ENCODE peak calls at places on chromosome 20, in nine cellular contexts. One of them, this sample, is unnamed.

GRCh38 chr20:3227511-3227910 is 11.5 kb downstream of the SLC4A11 start:
- DNase-seq in mucosa of descending colon: no peak
- DNase-seq in GM23338: no peak
- DNase-seq in tibial artery: no peak
- DNase-seq in cardiac muscle cell: no peak
- DNase-seq in lower lobe of right lung: no peak
- DNase-seq in HAP-1: no peak
- DNase-seq in heart right ventricle: no peak
- DNase-seq in astrocyte: no peak
- DNase-seq in this sample: peak; percentile 14

GRCh38 chr20:32168184-32168910 is 39.2 kb downstream of the PLAGL2 start:
- DNase-seq in cardiac muscle cell: peak; percentile 75
- DNase-seq in mucosa of descending colon: no peak
- DNase-seq in lower lobe of right lung: no peak
- DNase-seq in GM23338: peak; percentile 91
- DNase-seq in astrocyte: peak; percentile 43
- DNase-seq in HAP-1: peak; percentile 55
- DNase-seq in tibial artery: peak; percentile 17
- DNase-seq in heart right ventricle: no peak
- DNase-seq in this sample: no peak

GRCh38 chr20:34037767-34038166 is 44.1 kb downstream of the RALY start:
- DNase-seq in astrocyte: no peak
- DNase-seq in lower lobe of right lung: no peak
- DNase-seq in HAP-1: no peak
- DNase-seq in cardiac muscle cell: no peak
- DNase-seq in GM23338: no peak
- DNase-seq in heart right ventricle: peak; percentile 20
- DNase-seq in tibial artery: no peak
- DNase-seq in mucosa of descending colon: no peak
- DNase-seq in this sample: no peak

GRCh38 chr20:47120346-47120745 is 225.7 kb downstream of the EYA2 start:
- DNase-seq in astrocyte: no peak
- DNase-seq in lower lobe of right lung: no peak
- DNase-seq in heart right ventricle: no peak
- DNase-seq in cardiac muscle cell: no peak
- DNase-seq in GM23338: no peak
- DNase-seq in HAP-1: no peak
- DNase-seq in tibial artery: no peak
- DNase-seq in mucosa of descending colon: no peak
- DNase-seq in this sample: no peak

GRCh38 chr20:47267621-47268020 is 88.9 kb downstream of the ZMYND8 start:
- DNase-seq in mucosa of descending colon: no peak
- DNase-seq in heart right ventricle: no peak
- DNase-seq in cardiac muscle cell: no peak
- DNase-seq in tibial artery: no peak
- DNase-seq in HAP-1: no peak
- DNase-seq in astrocyte: no peak
- DNase-seq in lower lobe of right lung: no peak
- DNase-seq in GM23338: no peak
- DNase-seq in this sample: no peak

GRCh38 chr20:34709836-34710567 is 5.9 kb downstream of the TP53INP2 start:
- DNase-seq in mucosa of descending colon: no peak
- DNase-seq in cardiac muscle cell: peak; percentile 86
- DNase-seq in tibial artery: peak; percentile 26
- DNase-seq in GM23338: peak; percentile 68
- DNase-seq in heart right ventricle: peak; percentile 44
- DNase-seq in HAP-1: peak; percentile 76
- DNase-seq in lower lobe of right lung: peak; percentile 86
- DNase-seq in astrocyte: peak; percentile 47
- DNase-seq in this sample: no peak

GRCh38 chr20:63568986-63569949 is 4.8 kb downstream of the HELZ2 start:
- DNase-seq in cardiac muscle cell: no peak
- DNase-seq in lower lobe of right lung: no peak
- DNase-seq in astrocyte: no peak
- DNase-seq in tibial artery: no peak
- DNase-seq in HAP-1: no peak
- DNase-seq in heart right ventricle: no peak
- DNase-seq in mucosa of descending colon: no peak
- DNase-seq in GM23338: no peak
- DNase-seq in this sample: no peak

GRCh38 chr20:258269-258858 is 840 bp downstream of the DEFB132 start:
- DNase-seq in astrocyte: no peak
- DNase-seq in lower lobe of right lung: no peak
- DNase-seq in HAP-1: no peak
- DNase-seq in heart right ventricle: no peak
- DNase-seq in cardiac muscle cell: no peak
- DNase-seq in mucosa of descending colon: no peak
- DNase-seq in GM23338: no peak
- DNase-seq in tibial artery: no peak
- DNase-seq in this sample: no peak

GRCh38 chr20:53579581-53580375 is 13.9 kb downstream of the ZNF217 start:
- DNase-seq in mucosa of descending colon: no peak
- DNase-seq in HAP-1: no peak
- DNase-seq in heart right ventricle: no peak
- DNase-seq in astrocyte: peak; percentile 66
- DNase-seq in cardiac muscle cell: no peak
- DNase-seq in lower lobe of right lung: peak; percentile 42
- DNase-seq in tibial artery: no peak
- DNase-seq in GM23338: no peak
- DNase-seq in this sample: peak; percentile 80

GRCh38 chr20:64049060-64049886 is at the start of gene SOX18:
- DNase-seq in tibial artery: no peak
- DNase-seq in GM23338: peak; percentile 76
- DNase-seq in heart right ventricle: peak; percentile 69
- DNase-seq in cardiac muscle cell: peak; percentile 64
- DNase-seq in lower lobe of right lung: no peak
- DNase-seq in HAP-1: peak; percentile 60
- DNase-seq in astrocyte: no peak
- DNase-seq in mucosa of descending colon: no peak
- DNase-seq in this sample: no peak

GRCh38 chr20:63625771-63626423 is 1.0 kb downstream of the GMEB2 start:
- DNase-seq in lower lobe of right lung: peak; percentile 44
- DNase-seq in cardiac muscle cell: peak; percentile 11
- DNase-seq in HAP-1: no peak
- DNase-seq in heart right ventricle: no peak
- DNase-seq in astrocyte: peak; percentile 36
- DNase-seq in mucosa of descending colon: peak; percentile 75
- DNase-seq in GM23338: peak; percentile 36
- DNase-seq in tibial artery: no peak
- DNase-seq in this sample: no peak

GRCh38 chr20:31842471-31843157 is 2.8 kb downstream of the FOXS1 start:
- DNase-seq in HAP-1: no peak
- DNase-seq in astrocyte: peak; percentile 60
- DNase-seq in GM23338: peak; percentile 57
- DNase-seq in cardiac muscle cell: no peak
- DNase-seq in lower lobe of right lung: no peak
- DNase-seq in mucosa of descending colon: no peak
- DNase-seq in tibial artery: no peak
- DNase-seq in heart right ventricle: peak; percentile 84
- DNase-seq in this sample: no peak

GRCh38 chr20:30611239-30611984 is 646.1 kb upstream of the DEFB115 start:
- DNase-seq in cardiac muscle cell: no peak
- DNase-seq in tibial artery: no peak
- DNase-seq in lower lobe of right lung: no peak
- DNase-seq in GM23338: no peak
- DNase-seq in HAP-1: no peak
- DNase-seq in astrocyte: no peak
- DNase-seq in heart right ventricle: no peak
- DNase-seq in mucosa of descending colon: no peak
- DNase-seq in this sample: no peak

GRCh38 chr20:42735539-42735938 is 454.2 kb downstream of the PTPRT start:
- DNase-seq in GM23338: no peak
- DNase-seq in heart right ventricle: no peak
- DNase-seq in astrocyte: no peak
- DNase-seq in HAP-1: no peak
- DNase-seq in mucosa of descending colon: no peak
- DNase-seq in lower lobe of right lung: no peak
- DNase-seq in cardiac muscle cell: no peak
- DNase-seq in tibial artery: no peak
- DNase-seq in this sample: no peak

GRCh38 chr20:61682998-61683681 is 382.5 kb downstream of the TAF4 start:
- DNase-seq in GM23338: no peak
- DNase-seq in mucosa of descending colon: peak; percentile 30
- DNase-seq in cardiac muscle cell: no peak
- DNase-seq in tibial artery: no peak
- DNase-seq in lower lobe of right lung: no peak
- DNase-seq in heart right ventricle: no peak
- DNase-seq in astrocyte: no peak
- DNase-seq in HAP-1: no peak
- DNase-seq in this sample: peak; percentile 2
- H3K36me3 ChIP-seq in GM23338: no peaks in the 10 kb centered on the region
- H3K36me3 ChIP-seq in mucosa of descending colon: no peaks in the 10 kb centered on the region
- H3K36me3 ChIP-seq in cardiac muscle cell: no peaks in the 10 kb centered on the region
- H3K36me3 ChIP-seq in tibial artery: no peaks in the 10 kb centered on the region
- H3K36me3 ChIP-seq in lower lobe of right lung: no peaks in the 10 kb centered on the region
- H3K36me3 ChIP-seq in heart right ventricle: no peaks in the 10 kb centered on the region
- H3K36me3 ChIP-seq in astrocyte: no peaks in the 10 kb centered on the region
- H3K36me3 ChIP-seq in HAP-1: no peaks in the 10 kb centered on the region
- H3K36me3 ChIP-seq in this sample: no peaks in the 10 kb centered on the region

DNA sequence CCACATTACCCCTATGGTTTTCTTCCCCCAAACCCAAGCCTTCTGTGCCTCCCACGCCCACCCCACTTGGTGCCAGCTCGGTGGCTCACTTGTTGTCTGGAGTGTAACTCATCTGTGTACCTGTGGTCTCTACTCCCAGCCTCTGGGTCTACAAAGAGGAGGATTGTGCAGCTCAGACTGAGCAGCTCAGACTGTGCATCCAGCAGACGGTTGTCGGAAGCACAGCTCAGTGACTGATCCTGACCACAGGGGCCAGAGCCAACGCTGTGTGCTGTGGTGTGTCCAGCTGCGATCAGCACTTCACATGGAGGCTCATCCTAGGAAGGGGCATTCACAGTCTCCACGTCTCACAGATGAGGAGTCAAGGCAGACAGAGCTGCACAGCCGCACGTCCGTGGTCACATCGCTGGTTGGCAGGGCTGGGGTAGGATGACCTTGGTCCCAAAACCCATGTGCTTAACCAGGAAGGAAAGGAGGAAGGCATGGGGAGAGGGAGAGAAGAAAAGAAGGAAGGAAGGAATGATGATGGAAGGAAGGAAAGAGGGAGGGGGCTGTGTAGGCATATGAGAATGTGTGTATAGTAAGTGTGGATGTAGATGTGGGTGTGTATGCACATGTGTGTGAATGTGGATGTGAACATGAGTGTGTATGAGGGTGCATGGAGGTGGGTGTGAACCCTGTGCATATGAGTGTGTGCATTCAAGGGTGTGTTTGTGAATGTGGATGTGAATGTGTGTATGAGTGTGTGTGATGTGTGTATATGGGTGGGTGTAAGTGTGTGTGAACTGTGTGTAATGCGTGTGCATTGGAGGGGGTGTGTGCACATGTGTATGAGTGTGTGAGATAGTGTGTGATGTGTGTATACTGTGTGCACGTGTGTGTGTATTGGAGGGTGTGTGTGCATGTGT is 28.2 kb upstream of the STX16 start:
- DNase-seq in lower lobe of right lung: no peak
- DNase-seq in cardiac muscle cell: no peak
- DNase-seq in HAP-1: no peak
- DNase-seq in heart right ventricle: no peak
- DNase-seq in GM23338: no peak
- DNase-seq in tibial artery: no peak
- DNase-seq in astrocyte: peak; percentile 89
- DNase-seq in mucosa of descending colon: no peak
- DNase-seq in this sample: no peak
- H3K36me3 ChIP-seq in lower lobe of right lung: no peaks in the 10 kb centered on the region
- H3K36me3 ChIP-seq in cardiac muscle cell: no peaks in the 10 kb centered on the region
- H3K36me3 ChIP-seq in HAP-1: no peaks in the 10 kb centered on the region
- H3K36me3 ChIP-seq in heart right ventricle: no peaks in the 10 kb centered on the region
- H3K36me3 ChIP-seq in GM23338: no peaks in the 10 kb centered on the region
- H3K36me3 ChIP-seq in tibial artery: no peaks in the 10 kb centered on the region
- H3K36me3 ChIP-seq in astrocyte: no peaks in the 10 kb centered on the region
- H3K36me3 ChIP-seq in mucosa of descending colon: no peaks in the 10 kb centered on the region
- H3K36me3 ChIP-seq in this sample: no peaks in the 10 kb centered on the region

DNA sequence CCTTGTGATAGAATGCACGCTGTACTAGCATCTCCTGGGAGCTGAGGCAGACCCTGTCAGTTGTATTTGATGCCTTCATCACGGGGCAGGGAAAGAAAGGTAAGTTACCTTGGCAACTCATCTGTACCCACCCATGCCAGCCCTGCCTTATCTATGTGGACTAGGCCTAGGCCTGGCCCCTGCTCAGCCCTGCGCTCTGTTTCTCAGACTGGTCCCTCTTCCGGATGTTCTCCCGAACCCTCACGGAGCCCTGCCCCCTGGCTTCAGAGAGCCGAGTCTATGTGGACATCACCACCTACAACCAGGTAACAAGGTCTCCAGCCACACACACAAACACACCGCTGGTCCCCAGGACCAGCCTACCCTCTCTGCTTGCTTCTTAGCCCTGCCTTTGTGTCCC is 4.2 kb downstream of the PIGT start:
- DNase-seq in HAP-1: no peak
- DNase-seq in tibial artery: no peak
- DNase-seq in lower lobe of right lung: no peak
- DNase-seq in astrocyte: no peak
- DNase-seq in heart right ventricle: no peak
- DNase-seq in GM23338: no peak
- DNase-seq in cardiac muscle cell: no peak
- DNase-seq in mucosa of descending colon: no peak
- DNase-seq in this sample: no peak
- H3K36me3 ChIP-seq in HAP-1: peaks cover 45% of the 10 kb centered on the region
- H3K36me3 ChIP-seq in tibial artery: peaks cover 47% of the 10 kb centered on the region
- H3K36me3 ChIP-seq in lower lobe of right lung: peaks cover 70% of the 10 kb centered on the region
- H3K36me3 ChIP-seq in astrocyte: peaks cover 30% of the 10 kb centered on the region
- H3K36me3 ChIP-seq in heart right ventricle: peaks cover 51% of the 10 kb centered on the region
- H3K36me3 ChIP-seq in GM23338: peaks cover 11% of the 10 kb centered on the region
- H3K36me3 ChIP-seq in cardiac muscle cell: peaks cover 29% of the 10 kb centered on the region
- H3K36me3 ChIP-seq in mucosa of descending colon: peaks cover 12% of the 10 kb centered on the region
- H3K36me3 ChIP-seq in this sample: peaks cover 19% of the 10 kb centered on the region

DNA sequence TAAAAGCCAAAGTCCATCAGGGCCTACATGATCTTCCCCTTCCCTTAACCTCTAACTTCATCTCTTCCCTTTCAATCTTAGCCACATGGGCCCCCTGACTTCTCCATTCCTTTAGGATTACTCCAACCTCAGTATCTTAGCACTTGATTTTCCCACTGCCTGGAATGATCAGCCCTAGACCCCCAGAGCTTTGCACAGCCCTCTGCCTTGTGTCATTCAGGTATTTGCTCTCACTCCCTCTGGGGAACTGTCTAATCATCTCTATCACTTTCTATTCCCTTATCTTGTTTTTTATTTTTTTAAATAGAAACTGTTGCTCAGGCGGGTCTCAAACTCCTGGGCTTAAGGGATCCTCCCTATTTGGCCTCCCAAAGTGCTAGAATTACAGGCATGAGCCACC is 13.3 kb upstream of the ZNFX1 start:
- DNase-seq in heart right ventricle: no peak
- DNase-seq in lower lobe of right lung: no peak
- DNase-seq in astrocyte: no peak
- DNase-seq in mucosa of descending colon: no peak
- DNase-seq in HAP-1: no peak
- DNase-seq in GM23338: no peak
- DNase-seq in cardiac muscle cell: no peak
- DNase-seq in tibial artery: no peak
- DNase-seq in this sample: no peak
- H3K36me3 ChIP-seq in heart right ventricle: peaks cover 73% of the 10 kb centered on the region
- H3K36me3 ChIP-seq in lower lobe of right lung: peaks cover 63% of the 10 kb centered on the region
- H3K36me3 ChIP-seq in astrocyte: peaks cover 55% of the 10 kb centered on the region
- H3K36me3 ChIP-seq in mucosa of descending colon: peaks cover 19% of the 10 kb centered on the region
- H3K36me3 ChIP-seq in HAP-1: peaks cover 51% of the 10 kb centered on the region
- H3K36me3 ChIP-seq in GM23338: peaks cover 35% of the 10 kb centered on the region
- H3K36me3 ChIP-seq in cardiac muscle cell: peaks cover 49% of the 10 kb centered on the region
- H3K36me3 ChIP-seq in tibial artery: peaks cover 65% of the 10 kb centered on the region
- H3K36me3 ChIP-seq in this sample: peaks cover 36% of the 10 kb centered on the region

This sample was measured in mammary epithelial cell.